ENCODE peak calls at places on chromosomes 16 and 17, in eight cellular contexts. N, L, H, W, F, P, D and Y are unnamed samples.

GRCh38 chr16:30923554-30924085 is at the start of gene FBXL19:
- DNase-seq in N (no peak), L (peak; percentile 60), H (no peak), W (no peak), F (no peak), P (no peak), D (no peak), Y (no peak)

GRCh38 chr16:89002851-89003830 is 26.1 kb upstream of the CBFA2T3 start:
- DNase-seq in N (no peak), L (no peak), H (no peak), W (no peak), F (no peak), P (no peak), D (no peak), Y (no peak)

GRCh38 chr17:17503566-17504130 is 7.5 kb upstream of the RASD1 start:
- DNase-seq in N (no peak), L (no peak), H (no peak), W (no peak), F (no peak), P (no peak), D (no peak), Y (no peak)

GRCh38 chr16:74268372-74268782 is 28.2 kb upstream of the PSMD7 start:
- DNase-seq in N (no peak), L (no peak), H (no peak), W (no peak), F (no peak), P (no peak), D (no peak), Y (no peak)

GRCh38 chr17:514584-514983 is 162.0 kb upstream of the RPH3AL start:
- DNase-seq in N (no peak), L (no peak), H (no peak), W (no peak), F (no peak), P (no peak), D (no peak), Y (no peak)

GRCh38 chr16:86519649-86520316 is 9.5 kb downstream of the FOXF1 start:
- DNase-seq in N (no peak), L (peak; percentile 29), H (peak; percentile 75), W (peak; percentile 37), F (no peak), P (peak; percentile 72), D (peak; percentile 84), Y (peak; percentile 14)

GRCh38 chr16:21338537-21339268 is 60.6 kb upstream of the CRYM start:
- DNase-seq in N (no peak), L (no peak), H (no peak), W (no peak), F (no peak), P (no peak), D (no peak), Y (no peak)

GRCh38 chr16:31508706-31509523 is 724 bp upstream of the RUSF1 start:
- DNase-seq in N (no peak), L (no peak), H (peak; percentile 53), W (no peak), F (no peak), P (no peak), D (no peak), Y (no peak)

GRCh38 chr16:25006504-25007055 is 8.6 kb downstream of the ARHGAP17 start:
- DNase-seq in N (no peak), L (no peak), H (peak; percentile 87), W (no peak), F (no peak), P (no peak), D (no peak), Y (no peak)

GRCh38 chr17:376936-377863 is 24.6 kb upstream of the RPH3AL start:
- DNase-seq in N (no peak), L (no peak), H (no peak), W (no peak), F (peak; percentile 63), P (no peak), D (no peak), Y (no peak)

GRCh38 chr16:29029168-29029994 is 44.5 kb downstream of the LAT start:
- DNase-seq in N (no peak), L (no peak), H (peak; percentile 97), W (peak; percentile 38), F (no peak), P (no peak), D (peak; percentile 56), Y (no peak)

GRCh38 chr17:77303620-77304019 is 162.9 kb downstream of the SEC14L1 start:
- DNase-seq in N (no peak), L (no peak), H (peak; percentile 77), W (no peak), F (no peak), P (no peak), D (no peak), Y (no peak)

GRCh38 chr16:17173134-17173729 is 297.5 kb downstream of the XYLT1 start:
- DNase-seq in N (no peak), L (peak; percentile 30), H (peak; percentile 19), W (no peak), F (no peak), P (no peak), D (no peak), Y (no peak)

GRCh38 chr16:11383481-11384183 is 38.4 kb downstream of the RMI2 start:
- DNase-seq in N (no peak), L (no peak), H (no peak), W (no peak), F (no peak), P (no peak), D (no peak), Y (no peak)